ENCODE peak calls at places on chromosome 19, in six cellular contexts. C is Karpas-422, T is retinal pigment epithelial cell, F is T-helper 9 cell, K is iris pigment epithelial cell, X is Daoy. E is an unnamed sample.

GRCh38 chr19:5989388-5990074 is 11.6 kb upstream of the RANBP3 start:
- DNase-seq in F (no peak), X (no peak), K (no peak), C (no peak), T (no peak), E (no peak)

GRCh38 chr19:4303778-4304508 is 455 bp upstream of the FSD1 start:
- DNase-seq in T (no peak), K (no peak), X (no peak), F (no peak), C (no peak), E (no peak)

GRCh38 chr19:6108721-6109633 is 1.3 kb downstream of the RFX2 start:
- DNase-seq in K (peak; percentile 47), T (no peak), X (peak; percentile 65), C (no peak), F (peak; percentile 48), E (peak; percentile 36)

GRCh38 chr19:23561341-23561740 is 125.7 kb downstream of the ZNF675 start:
- DNase-seq in C (no peak), T (no peak), X (no peak), K (no peak), F (no peak), E (no peak)

GRCh38 chr19:738509-739128 is 12.3 kb upstream of the MISP start:
- DNase-seq in T (no peak), F (no peak), C (no peak), K (no peak), X (no peak), E (no peak)

GRCh38 chr19:49492573-49493411 is 3.4 kb upstream of the RPS11 start:
- DNase-seq in F (no peak), X (peak; percentile 43), T (no peak), C (peak; percentile 80), K (no peak), E (no peak)

GRCh38 chr19:1487576-1488281 is 2.4 kb downstream of the PCSK4 start:
- DNase-seq in K (no peak), F (no peak), T (no peak), X (no peak), C (no peak), E (no peak)

GRCh38 chr19:35375505-35376307 is 4.8 kb downstream of the GPR42 start:
- DNase-seq in C (no peak), T (no peak), X (no peak), K (no peak), F (no peak), E (no peak)

GRCh38 chr19:41957161-41957837 is 1.8 kb downstream of the RABAC1 start:
- DNase-seq in T (no peak), K (no peak), C (no peak), X (no peak), F (no peak), E (no peak)

GRCh38 chr19:34669305-34669704 is 7.7 kb downstream of the SCGB2B2 start:
- DNase-seq in C (no peak), X (no peak), F (no peak), K (no peak), T (no peak), E (peak; percentile 30)

GRCh38 chr19:34457446-34457845 is 24.1 kb upstream of the WTIP start:
- DNase-seq in X (no peak), F (no peak), T (no peak), K (no peak), C (peak; percentile 77), E (no peak)

GRCh38 chr19:4456566-4456842 is 1.1 kb downstream of the UBXN6 start:
- DNase-seq in F (no peak), C (peak; percentile 66), X (peak; percentile 78), T (no peak), K (peak; percentile 79), E (no peak)

GRCh38 chr19:55482967-55483671 is 1.9 kb upstream of the NAT14 start:
- DNase-seq in X (no peak), T (no peak), F (no peak), K (no peak), C (no peak), E (no peak)

GRCh38 chr19:39996218-39996810 is 546 bp upstream of the ZNF546 start:
- DNase-seq in F (no peak), X (peak; percentile 65), C (peak; percentile 76), K (peak; percentile 59), T (no peak), E (no peak)

GRCh38 chr19:18520848-18521691 is 800 bp downstream of the ELL start:
- DNase-seq in K (no peak), X (peak; percentile 40), T (no peak), C (peak; percentile 70), F (no peak), E (no peak)

GRCh38 chr19:46728693-46729339 is 11.9 kb upstream of the PRKD2 start:
- DNase-seq in C (peak; percentile 91), K (peak; percentile 52), T (no peak), F (peak; percentile 88), X (peak; percentile 74), E (peak; percentile 60)

GRCh38 chr19:11377237-11377636 is 2.8 kb downstream of the SWSAP1 start:
- DNase-seq in F (no peak), T (peak; percentile 54), X (peak; percentile 84), C (peak; percentile 78), K (peak; percentile 90), E (peak; percentile 54)

GRCh38 chr19:37980419-37980975 is 73.5 kb downstream of the SIPA1L3 start:
- DNase-seq in F (no peak), C (no peak), K (no peak), X (no peak), T (no peak), E (no peak)

GRCh38 chr19:2081873-2082810 is 14.0 kb downstream of the MOB3A start:
- DNase-seq in F (peak; percentile 37), C (no peak), T (no peak), X (no peak), K (no peak), E (no peak)

GRCh38 chr19:30325657-30326056 is 46.5 kb upstream of the ZNF536 start:
- DNase-seq in K (no peak), T (no peak), X (no peak), F (no peak), C (no peak), E (no peak)

GRCh38 chr19:2290441-2291184 is 8.6 kb upstream of the PEAK3 start:
- DNase-seq in F (no peak), T (no peak), C (no peak), X (no peak), K (no peak), E (no peak)

GRCh38 chr19:38900816-38901215 is 1.0 kb downstream of the NFKBIB start:
- DNase-seq in K (peak; percentile 10), X (no peak), C (no peak), T (no peak), F (no peak), E (no peak)

GRCh38 chr19:48887861-48888612 is 10.5 kb downstream of the TULP2 start:
- DNase-seq in X (no peak), C (no peak), F (no peak), T (no peak), K (no peak), E (no peak)

GRCh38 chr19:3357362-3357730 is 9.0 kb upstream of the NFIC start:
- DNase-seq in X (no peak), F (no peak), C (no peak), T (no peak), K (no peak), E (no peak)

GRCh38 chr19:18112989-18113478 is 15.5 kb downstream of the MAST3 start:
- DNase-seq in C (peak; percentile 91), K (peak; percentile 75), T (no peak), F (peak; percentile 68), X (peak; percentile 86), E (peak; percentile 81)

GRCh38 chr19:1360818-1361461 is 22.8 kb upstream of the NDUFS7 start:
- DNase-seq in F (no peak), K (peak; percentile 73), X (peak; percentile 80), T (no peak), C (no peak), E (no peak)

GRCh38 chr19:9934132-9934950 is 2.0 kb downstream of the OLFM2 start:
- DNase-seq in K (peak; percentile 42), X (peak; percentile 91), F (peak; percentile 86), C (peak; percentile 94), T (no peak), E (peak; percentile 52)

GRCh38 chr19:41711376-41712261 is 3.2 kb downstream of the CEACAM5 start:
- DNase-seq in C (no peak), X (no peak), F (no peak), K (no peak), T (no peak), E (no peak)

E was measured in prostate gland.